ENCODE peak calls at places on chromosome 22, in ten cellular contexts. F is stimulated activated effector memory CD8-positive, alpha-beta T cell treated with anti-CD3 and anti-CD28 coated beads, Interleukin-12 subunit alpha, Interleukin-12 subunit beta, amount 100 ng/mL, for 72 hours; C is stimulated activated CD8-positive, alpha-beta memory T cell treated with anti-CD3 and anti-CD28 coated beads, Interleukin-15, amount 100 ng/mL, for 48 hours; O is NCI-H69; D is NCI-H774; R is GM13977; Q is stimulated activated naive CD8-positive, alpha-beta T cell treated with anti-CD3 and anti-CD28 coated beads, Interleukin-15, Interleukin-2, amounts not matched to agents 100 U/mL and 50 U/mL, for 24 hours; B is activated effector memory CD4-positive, alpha-beta T cell treated with anti-CD3 and anti-CD28 coated beads, Interleukin-2, amount 50 U/mL, for 16 hours; U is OCI-LY7; Z is SW 1271. Y is an unnamed sample.
A peak's percentile ranks its signal among the peaks of the same experiment; 100 is the strongest.

GRCh38 chr22:19958083-19959042 is 16.7 kb upstream of the TXNRD2 start:
- DNase-seq in F (no peak), C (no peak), O (no peak), D (no peak), R (no peak), Q (no peak), B (no peak), U (no peak), Z (no peak), Y (no peak)

GRCh38 chr22:28297504-28297903 is 378.4 kb upstream of the PITPNB start:
- DNase-seq in F (no peak), C (no peak), O (no peak), D (no peak), R (peak; percentile 29), Q (no peak), B (no peak), U (no peak), Z (no peak), Y (peak; percentile 59)

GRCh38 chr22:35842954-35843353 is 125.3 kb downstream of the APOL5 start:
- DNase-seq in F (no peak), C (no peak), O (peak; percentile 79), D (no peak), R (peak; percentile 16), Q (no peak), B (no peak), U (peak; percentile 67), Z (peak; percentile 17), Y (peak; percentile 84)

GRCh38 chr22:21444701-21445436 is 22.3 kb upstream of the TMEM191C start:
- DNase-seq in F (no peak), C (no peak), O (no peak), D (no peak), R (no peak), Q (no peak), B (peak; percentile 52), U (no peak), Z (no peak), Y (no peak)

GRCh38 chr22:46587492-46588278 is 32.5 kb upstream of the GRAMD4 start:
- DNase-seq in F (no peak), C (no peak), O (peak; percentile 71), D (no peak), R (peak; percentile 86), Q (peak; percentile 50), B (no peak), U (peak; percentile 92), Z (no peak), Y (peak; percentile 93)

GRCh38 chr22:37079668-37080171 is 28.2 kb downstream of the KCTD17 start:
- DNase-seq in F (peak; percentile 68), C (peak; percentile 82), O (no peak), D (no peak), R (no peak), Q (peak; percentile 80), B (peak; percentile 90), U (no peak), Z (no peak), Y (no peak)

GRCh38 chr22:47189056-47189916 is 426.8 kb downstream of the TBC1D22A start:
- DNase-seq in F (no peak), C (no peak), O (no peak), D (no peak), R (no peak), Q (no peak), B (peak; percentile 41), U (no peak), Z (no peak), Y (no peak)

GRCh38 chr22:37176464-37177061 is 11.5 kb downstream of the C1QTNF6 start:
- DNase-seq in F (no peak), C (no peak), O (no peak), D (no peak), R (no peak), Q (no peak), B (peak; percentile 46), U (no peak), Z (no peak), Y (peak; percentile 78)

GRCh38 chr22:23063539-23064380 is 6.6 kb upstream of the GNAZ start:
- DNase-seq in F (no peak), C (no peak), O (no peak), D (no peak), R (no peak), Q (no peak), B (peak; percentile 62), U (no peak), Z (no peak), Y (no peak)

GRCh38 chr22:28410050-28410816 is 269.4 kb downstream of the TTC28 start:
- DNase-seq in F (no peak), C (no peak), O (peak; percentile 23), D (no peak), R (no peak), Q (no peak), B (no peak), U (no peak), Z (no peak), Y (no peak)

GRCh38 chr22:26174280-26174679 is 5.0 kb downstream of the SEZ6L start:
- DNase-seq in F (no peak), C (no peak), O (peak; percentile 59), D (no peak), R (no peak), Q (no peak), B (no peak), U (no peak), Z (no peak), Y (peak; percentile 11)

Y was measured in RPMI8226.